ENCODE peak calls at places on chromosomes 1 and 21, in ten cellular contexts. X is CD8-positive, alpha-beta memory T cell; A is testis; C is kidney; N is upper lobe of left lung; G is A549; R is stomach; Y is GM12878; W is IMR-90; K is ovary. I is an unnamed sample.
A peak's percentile ranks its signal among the peaks of the same experiment; 100 is the strongest.

GRCh38 chr21:42222821-42223390 is 4.0 kb downstream of the ABCG1 start:
- DNase-seq in X (no peak), A (no peak), C (no peak), N (peak; percentile 8), G (no peak), R (no peak), Y (no peak), W (no peak), K (no peak), I (no peak)

GRCh38 chr1:234960722-234961467 is 167.7 kb downstream of the TOMM20 start:
- DNase-seq in X (no peak), A (peak; percentile 18), C (no peak), N (peak; percentile 75), G (peak; percentile 69), R (peak; percentile 78), Y (no peak), W (peak; percentile 67), K (no peak), I (no peak)

GRCh38 chr1:98659879-98660278 is 1.6 kb upstream of the SNX7 start:
- DNase-seq in X (no peak), A (no peak), C (no peak), N (no peak), G (no peak), R (no peak), Y (no peak), W (no peak), K (no peak), I (no peak)

GRCh38 chr1:23167353-23168078 is 1.1 kb downstream of the LUZP1 start:
- DNase-seq in X (peak; percentile 59), A (peak; percentile 54), C (peak; percentile 79), N (peak; percentile 42), G (no peak), R (peak; percentile 54), Y (no peak), W (peak; percentile 64), K (peak; percentile 63), I (no peak)

GRCh38 chr1:910881-911721 is 12.6 kb upstream of the SAMD11 start:
- DNase-seq in X (peak; percentile 34), A (no peak), C (peak; percentile 64), N (peak; percentile 10), G (peak; percentile 55), R (peak; percentile 64), Y (no peak), W (peak; percentile 31), K (peak; percentile 13), I (no peak)

GRCh38 chr21:14533555-14534400 is 12.3 kb downstream of the SAMSN1 start:
- DNase-seq in X (peak; percentile 68), A (no peak), C (no peak), N (no peak), G (peak; percentile 8), R (no peak), Y (peak; percentile 56), W (no peak), K (no peak), I (no peak)

GRCh38 chr21:31893841-31894240 is 21.0 kb downstream of the HUNK start:
- DNase-seq in X (no peak), A (no peak), C (no peak), N (no peak), G (no peak), R (no peak), Y (no peak), W (no peak), K (no peak), I (no peak)

GRCh38 chr1:230279583-230279945 is 146.6 kb downstream of the PGBD5 start:
- DNase-seq in X (no peak), A (no peak), C (peak; percentile 66), N (peak; percentile 12), G (no peak), R (no peak), Y (no peak), W (no peak), K (peak; percentile 21), I (no peak)

GRCh38 chr1:183143576-183144315 is 42.3 kb upstream of the LAMC2 start:
- DNase-seq in X (no peak), A (no peak), C (no peak), N (no peak), G (no peak), R (no peak), Y (no peak), W (no peak), K (no peak), I (no peak)

GRCh38 chr1:183138301-183138700 is 47.8 kb upstream of the LAMC2 start:
- DNase-seq in X (no peak), A (no peak), C (no peak), N (no peak), G (no peak), R (no peak), Y (no peak), W (no peak), K (no peak), I (no peak)

GRCh38 chr1:183137782-183138181 is 48.3 kb upstream of the LAMC2 start:
- DNase-seq in X (no peak), A (no peak), C (no peak), N (no peak), G (no peak), R (no peak), Y (no peak), W (peak; percentile 20), K (no peak), I (no peak)

GRCh38 chr1:183135336-183135735 is 50.7 kb upstream of the LAMC2 start:
- DNase-seq in X (no peak), A (no peak), C (no peak), N (no peak), G (no peak), R (no peak), Y (no peak), W (no peak), K (no peak), I (no peak)

GRCh38 chr1:183139281-183139942 is 46.7 kb upstream of the LAMC2 start:
- DNase-seq in X (no peak), A (no peak), C (no peak), N (no peak), G (peak; percentile 40), R (no peak), Y (no peak), W (peak; percentile 67), K (no peak), I (no peak)
- H3K27ac ChIP-seq in X (no peak overlapping the region), A (no peak overlapping the region), C (no peak overlapping the region), N (no peak overlapping the region), G (peak overlapping the region; percentile 76), R (peak overlapping the region; percentile 79), Y (no peak overlapping the region), W (no peak overlapping the region), K (no peak overlapping the region), I (peak overlapping the region; percentile 79)

GRCh38 chr1:115121793-115122192 is 32.5 kb upstream of the TSPAN2 start:
- DNase-seq in X (no peak), A (no peak), C (no peak), N (no peak), G (no peak), R (no peak), Y (no peak), W (no peak), K (no peak), I (no peak)

GRCh38 chr1:115118596-115118995 is 29.3 kb upstream of the TSPAN2 start:
- DNase-seq in X (no peak), A (no peak), C (no peak), N (no peak), G (no peak), R (no peak), Y (no peak), W (no peak), K (no peak), I (no peak)

GRCh38 chr1:115127539-115127938 is 38.2 kb upstream of the TSPAN2 start:
- DNase-seq in X (no peak), A (no peak), C (no peak), N (no peak), G (no peak), R (no peak), Y (no peak), W (no peak), K (no peak), I (no peak)

GRCh38 chr1:115118086-115118485 is 28.8 kb upstream of the TSPAN2 start:
- DNase-seq in X (no peak), A (no peak), C (no peak), N (no peak), G (no peak), R (no peak), Y (no peak), W (no peak), K (no peak), I (no peak)

GRCh38 chr1:115123116-115123515 is 33.8 kb upstream of the TSPAN2 start:
- DNase-seq in X (no peak), A (no peak), C (no peak), N (no peak), G (no peak), R (no peak), Y (no peak), W (peak; percentile 51), K (no peak), I (no peak)
- H3K9me3 ChIP-seq in X (no peaks in the 10 kb centered on the region), A (no peaks in the 10 kb centered on the region), C (peaks cover 6% of the 10 kb centered on the region), N (peaks cover 15% of the 10 kb centered on the region), G (peaks cover 11% of the 10 kb centered on the region), R (peaks cover 34% of the 10 kb centered on the region), Y (no peaks in the 10 kb centered on the region), W (no peaks in the 10 kb centered on the region), K (no peaks in the 10 kb centered on the region), I (no peaks in the 10 kb centered on the region)

DNA sequence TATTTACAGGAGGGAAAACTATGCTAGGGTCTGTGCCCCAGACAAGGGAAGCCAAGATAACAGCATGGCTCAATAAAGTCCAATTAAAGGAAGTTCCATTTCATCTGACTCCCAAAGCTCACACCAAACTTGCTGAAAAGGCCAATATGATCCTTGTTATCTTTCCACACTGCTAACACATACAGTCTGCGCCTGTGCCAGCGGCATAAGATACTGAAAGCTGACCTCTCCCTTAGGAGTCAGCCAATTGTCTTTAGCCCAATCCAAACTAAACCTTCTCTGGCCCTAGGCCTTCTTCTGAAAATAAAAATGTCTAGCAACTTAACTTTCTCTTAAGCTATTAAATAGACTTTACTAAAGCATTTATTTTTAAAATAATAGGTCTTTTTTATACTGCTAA is 179.0 kb upstream of the PLD5 start:
- DNase-seq in X (no peak), A (no peak), C (no peak), N (no peak), G (no peak), R (no peak), Y (no peak), W (no peak), K (no peak), I (no peak)
- H3K27ac ChIP-seq in X (no peak overlapping the region), A (no peak overlapping the region), C (no peak overlapping the region), N (no peak overlapping the region), G (no peak overlapping the region), R (no peak overlapping the region), Y (no peak overlapping the region), W (no peak overlapping the region), K (no peak overlapping the region), I (no peak overlapping the region)

GRCh38 chr1:32327204-32327603 is 8.8 kb downstream of the MARCKSL1 start:
- DNase-seq in X (no peak), A (no peak), C (peak; percentile 45), N (no peak), G (no peak), R (no peak), Y (no peak), W (no peak), K (no peak), I (no peak)

GRCh38 chr1:32318127-32318869 is 17.7 kb downstream of the MARCKSL1 start:
- DNase-seq in X (no peak), A (no peak), C (no peak), N (no peak), G (no peak), R (no peak), Y (no peak), W (no peak), K (no peak), I (no peak)

GRCh38 chr1:32316906-32317282 is 19.1 kb downstream of the MARCKSL1 start:
- DNase-seq in X (no peak), A (no peak), C (no peak), N (no peak), G (no peak), R (no peak), Y (no peak), W (no peak), K (no peak), I (no peak)

DNA sequence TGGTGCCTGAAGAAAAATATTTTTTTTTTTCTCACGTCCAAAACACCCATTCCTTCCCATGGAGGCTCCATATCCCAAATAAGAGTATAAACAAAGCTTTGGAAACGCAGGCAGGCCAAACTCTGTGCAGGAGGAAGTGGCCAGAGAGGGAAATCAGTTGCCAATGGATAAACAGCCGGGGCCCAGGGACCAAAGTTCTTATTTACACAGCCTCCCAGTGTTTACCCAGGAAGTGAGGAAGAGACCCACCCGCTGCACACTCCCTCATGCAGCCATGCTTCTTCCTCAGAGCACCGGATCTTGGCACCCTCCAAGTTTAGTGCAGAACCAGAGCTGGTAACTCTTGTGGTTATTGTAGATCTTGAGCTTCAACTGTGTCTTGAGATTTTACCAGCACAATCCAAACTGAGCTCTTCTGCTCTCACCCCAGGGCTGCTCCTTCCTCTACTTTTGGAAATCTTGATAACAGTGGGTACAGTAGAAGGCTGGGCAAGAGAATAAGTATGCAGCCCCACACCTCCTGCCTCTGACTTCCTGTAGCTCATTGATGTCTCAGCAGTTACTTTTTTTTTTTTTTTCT is 14.2 kb downstream of the MARCKSL1 start:
- DNase-seq in X (no peak), A (no peak), C (no peak), N (no peak), G (peak; percentile 42), R (peak; percentile 88), Y (no peak), W (no peak), K (no peak), I (no peak)
- H3K9me3 ChIP-seq in X (no peaks in the 10 kb centered on the region), A (no peaks in the 10 kb centered on the region), C (no peaks in the 10 kb centered on the region), N (no peaks in the 10 kb centered on the region), G (no peaks in the 10 kb centered on the region), R (no peaks in the 10 kb centered on the region), Y (no peaks in the 10 kb centered on the region), W (no peaks in the 10 kb centered on the region), K (no peaks in the 10 kb centered on the region), I (no peaks in the 10 kb centered on the region)

I was measured in esophagus squamous epithelium.